ENCODE peak calls at places on chromosomes 3 and 15, in seven cellular contexts. One of them, this sample, is unnamed.

GRCh38 chr3:112818289-112818688 is 28.4 kb downstream of the CD200R1L start:
- DNase-seq in WERI-Rb-1: no peak
- DNase-seq in cardiac muscle cell: no peak
- DNase-seq in substantia nigra: no peak
- DNase-seq in iris pigment epithelial cell: peak
- DNase-seq in activated naive CD4-positive, alpha-beta T cell treated with anti-CD3 and anti-CD28 coated beads for 36 hours: no peak
- DNase-seq in hippocampal formation: no peak
- DNase-seq in this sample: no peak

GRCh38 chr3:55369491-55369890 is 117.6 kb downstream of the WNT5A start:
- DNase-seq in substantia nigra: no peak
- DNase-seq in cardiac muscle cell: no peak
- DNase-seq in WERI-Rb-1: no peak
- DNase-seq in activated naive CD4-positive, alpha-beta T cell treated with anti-CD3 and anti-CD28 coated beads for 36 hours: no peak
- DNase-seq in hippocampal formation: no peak
- DNase-seq in iris pigment epithelial cell: no peak
- DNase-seq in this sample: no peak

GRCh38 chr3:106241593-106241992 is 372.8 kb upstream of the CBLB start:
- DNase-seq in iris pigment epithelial cell: no peak
- DNase-seq in substantia nigra: no peak
- DNase-seq in WERI-Rb-1: no peak
- DNase-seq in cardiac muscle cell: no peak
- DNase-seq in activated naive CD4-positive, alpha-beta T cell treated with anti-CD3 and anti-CD28 coated beads for 36 hours: no peak
- DNase-seq in hippocampal formation: no peak
- DNase-seq in this sample: no peak

GRCh38 chr3:47482411-47482810 is 6.7 kb upstream of the SCAP start:
- DNase-seq in iris pigment epithelial cell: no peak
- DNase-seq in cardiac muscle cell: no peak
- DNase-seq in substantia nigra: no peak
- DNase-seq in hippocampal formation: no peak
- DNase-seq in WERI-Rb-1: peak
- DNase-seq in activated naive CD4-positive, alpha-beta T cell treated with anti-CD3 and anti-CD28 coated beads for 36 hours: no peak
- DNase-seq in this sample: no peak

GRCh38 chr3:64022451-64023186 is 675 bp downstream of the PSMD6 start:
- DNase-seq in hippocampal formation: no peak
- DNase-seq in substantia nigra: no peak
- DNase-seq in activated naive CD4-positive, alpha-beta T cell treated with anti-CD3 and anti-CD28 coated beads for 36 hours: peak
- DNase-seq in iris pigment epithelial cell: peak
- DNase-seq in cardiac muscle cell: peak
- DNase-seq in WERI-Rb-1: no peak
- DNase-seq in this sample: no peak

GRCh38 chr3:146550743-146551510 is 6.5 kb upstream of the PLSCR1 start:
- DNase-seq in iris pigment epithelial cell: peak
- DNase-seq in WERI-Rb-1: no peak
- DNase-seq in hippocampal formation: no peak
- DNase-seq in substantia nigra: no peak
- DNase-seq in activated naive CD4-positive, alpha-beta T cell treated with anti-CD3 and anti-CD28 coated beads for 36 hours: peak
- DNase-seq in cardiac muscle cell: peak
- DNase-seq in this sample: no peak

GRCh38 chr3:79406175-79406574 is 361.6 kb downstream of the ROBO1 start:
- DNase-seq in hippocampal formation: no peak
- DNase-seq in activated naive CD4-positive, alpha-beta T cell treated with anti-CD3 and anti-CD28 coated beads for 36 hours: no peak
- DNase-seq in WERI-Rb-1: peak
- DNase-seq in iris pigment epithelial cell: no peak
- DNase-seq in cardiac muscle cell: peak
- DNase-seq in substantia nigra: no peak
- DNase-seq in this sample: no peak

GRCh38 chr3:15460891-15461524 is 33.6 kb downstream of the EAF1 start:
- DNase-seq in WERI-Rb-1: peak
- DNase-seq in substantia nigra: no peak
- DNase-seq in activated naive CD4-positive, alpha-beta T cell treated with anti-CD3 and anti-CD28 coated beads for 36 hours: no peak
- DNase-seq in hippocampal formation: no peak
- DNase-seq in iris pigment epithelial cell: no peak
- DNase-seq in cardiac muscle cell: no peak
- DNase-seq in this sample: no peak

GRCh38 chr3:127197300-127198150 is 4.6 kb downstream of the PRR23E start:
- DNase-seq in hippocampal formation: no peak
- DNase-seq in substantia nigra: no peak
- DNase-seq in activated naive CD4-positive, alpha-beta T cell treated with anti-CD3 and anti-CD28 coated beads for 36 hours: no peak
- DNase-seq in WERI-Rb-1: no peak
- DNase-seq in cardiac muscle cell: no peak
- DNase-seq in iris pigment epithelial cell: no peak
- DNase-seq in this sample: no peak

GRCh38 chr15:45611305-45611704 is 23.5 kb upstream of the SQOR start:
- DNase-seq in WERI-Rb-1: no peak
- DNase-seq in cardiac muscle cell: peak
- DNase-seq in activated naive CD4-positive, alpha-beta T cell treated with anti-CD3 and anti-CD28 coated beads for 36 hours: no peak
- DNase-seq in iris pigment epithelial cell: peak
- DNase-seq in substantia nigra: no peak
- DNase-seq in hippocampal formation: peak
- DNase-seq in this sample: no peak

GRCh38 chr3:151305081-151305777 is 11.4 kb downstream of the GPR87 start:
- DNase-seq in hippocampal formation: no peak
- DNase-seq in substantia nigra: no peak
- DNase-seq in activated naive CD4-positive, alpha-beta T cell treated with anti-CD3 and anti-CD28 coated beads for 36 hours: peak
- DNase-seq in WERI-Rb-1: no peak
- DNase-seq in cardiac muscle cell: peak
- DNase-seq in iris pigment epithelial cell: peak
- DNase-seq in this sample: peak

GRCh38 chr3:86180696-86181095 is 810.3 kb downstream of the VGLL3 start:
- DNase-seq in activated naive CD4-positive, alpha-beta T cell treated with anti-CD3 and anti-CD28 coated beads for 36 hours: no peak
- DNase-seq in cardiac muscle cell: no peak
- DNase-seq in WERI-Rb-1: peak
- DNase-seq in hippocampal formation: no peak
- DNase-seq in iris pigment epithelial cell: peak
- DNase-seq in substantia nigra: no peak
- DNase-seq in this sample: peak

GRCh38 chr3:108406661-108407206 is 103.7 kb downstream of the MYH15 start:
- DNase-seq in hippocampal formation: peak
- DNase-seq in substantia nigra: peak
- DNase-seq in iris pigment epithelial cell: peak
- DNase-seq in activated naive CD4-positive, alpha-beta T cell treated with anti-CD3 and anti-CD28 coated beads for 36 hours: peak
- DNase-seq in cardiac muscle cell: peak
- DNase-seq in WERI-Rb-1: no peak
- DNase-seq in this sample: no peak

GRCh38 chr3:196287066-196287404 is 491 bp downstream of the PCYT1A start:
- DNase-seq in substantia nigra: no peak
- DNase-seq in hippocampal formation: no peak
- DNase-seq in iris pigment epithelial cell: no peak
- DNase-seq in cardiac muscle cell: peak
- DNase-seq in WERI-Rb-1: no peak
- DNase-seq in activated naive CD4-positive, alpha-beta T cell treated with anti-CD3 and anti-CD28 coated beads for 36 hours: peak
- DNase-seq in this sample: peak

This sample was measured in 8988T.